ENCODE peak calls at places on chromosome 3, in four cellular contexts. I, Y, U and E are unnamed samples.

GRCh38 chr3:105414841-105415240 is 48.1 kb downstream of the ALCAM start:
- DNase-seq in Y (no peak), I (no peak), U (no peak), E (no peak)

GRCh38 chr3:33790091-33790490 is 8.3 kb upstream of the PDCD6IP start:
- DNase-seq in I (no peak), Y (no peak), U (no peak), E (no peak)

GRCh38 chr3:165466856-165467255 is 270.7 kb upstream of the SLITRK3 start:
- DNase-seq in Y (no peak), U (peak), I (no peak), E (no peak)

GRCh38 chr3:18758047-18758704 is 333.0 kb upstream of the SATB1 start:
- DNase-seq in I (peak), Y (peak), U (no peak), E (no peak)

GRCh38 chr3:140015741-140016140 is 80.8 kb downstream of the CLSTN2 start:
- DNase-seq in U (no peak), I (no peak), Y (no peak), E (no peak)

GRCh38 chr3:126082334-126083137 is 1.4 kb downstream of the SLC41A3 start:
- DNase-seq in Y (no peak), U (no peak), I (no peak), E (no peak)

GRCh38 chr3:36447063-36447462 is 66.8 kb downstream of the STAC start:
- DNase-seq in U (no peak), Y (no peak), I (no peak), E (no peak)

GRCh38 chr3:158743664-158744566 is 11.7 kb upstream of the RARRES1 start:
- DNase-seq in U (no peak), Y (no peak), I (no peak), E (no peak)

GRCh38 chr3:177191108-177191779 is 6.0 kb downstream of the TBL1XR1 start:
- DNase-seq in Y (no peak), I (no peak), U (no peak), E (no peak)

GRCh38 chr3:160756907-160757623 is 1.0 kb downstream of the PPM1L start:
- DNase-seq in I (no peak), Y (no peak), U (no peak), E (no peak)

GRCh38 chr3:104908761-104909160 is 457.9 kb upstream of the ALCAM start:
- DNase-seq in U (no peak), Y (no peak), I (no peak), E (no peak)

GRCh38 chr3:160928183-160928718 is 172.2 kb downstream of the PPM1L start:
- DNase-seq in I (no peak), U (no peak), Y (no peak), E (no peak)

GRCh38 chr3:13894812-13895154 is 14.9 kb upstream of the WNT7A start:
- DNase-seq in Y (no peak), U (no peak), I (no peak), E (no peak)

GRCh38 chr3:185250247-185250646 is 3.6 kb downstream of the EHHADH start:
- DNase-seq in Y (no peak), U (no peak), I (no peak), E (no peak)

GRCh38 chr3:128050597-128050996 is 1.6 kb upstream of the SEC61A1 start:
- DNase-seq in I (no peak), U (no peak), Y (no peak), E (no peak)

GRCh38 chr3:3798641-3799113 is 554 bp upstream of the LRRN1 start:
- DNase-seq in U (no peak), Y (no peak), I (no peak), E (no peak)

GRCh38 chr3:131361464-131362421 is 19.8 kb upstream of the NUDT16 start:
- DNase-seq in I (no peak), Y (no peak), U (no peak), E (no peak)

GRCh38 chr3:139564290-139564861 is 24.8 kb upstream of the RBP1 start:
- DNase-seq in U (no peak), Y (no peak), I (no peak), E (no peak)

GRCh38 chr3:122915300-122916055 is 112.1 kb downstream of the SEMA5B start:
- DNase-seq in Y (no peak), U (no peak), I (no peak), E (no peak)

GRCh38 chr3:126125781-126126251 is 41.9 kb upstream of the SLC41A3 start:
- DNase-seq in U (no peak), I (no peak), Y (no peak), E (no peak)

GRCh38 chr3:133376805-133377204 is 23.1 kb upstream of the BFSP2 start:
- DNase-seq in Y (no peak), U (no peak), I (no peak), E (no peak)

GRCh38 chr3:59809750-59810444 is 760.1 kb upstream of the CFAP20DC start:
- DNase-seq in U (peak), I (peak), Y (no peak), E (peak)

GRCh38 chr3:21705769-21706168 is 45.2 kb downstream of the ZNF385D start:
- DNase-seq in I (peak), U (no peak), Y (peak), E (peak)

GRCh38 chr3:58899159-58899952 is 150.5 kb downstream of the CFAP20DC start:
- DNase-seq in I (no peak), Y (no peak), U (no peak), E (no peak)

GRCh38 chr3:10492351-10493201 is 12.8 kb downstream of the ATP2B2 start:
- DNase-seq in U (no peak), Y (no peak), I (no peak), E (no peak)

GRCh38 chr3:141845407-141846049 is 30.9 kb upstream of the ATP1B3 start:
- DNase-seq in U (no peak), Y (no peak), I (no peak), E (no peak)

GRCh38 chr3:48656841-48657281 is 5.8 kb downstream of the CELSR3 start:
- DNase-seq in U (no peak), I (no peak), Y (no peak), E (no peak)
- H3K4me3 ChIP-seq in U (no peak), I (no peak), Y (no peak), E (peak)

GRCh38 chr3:151315846-151316245 is 774 bp downstream of the GPR87 start:
- DNase-seq in U (no peak), I (no peak), Y (no peak), E (no peak)
- H3K4me3 ChIP-seq in U (no peak), I (no peak), Y (no peak), E (no peak)

DNA sequence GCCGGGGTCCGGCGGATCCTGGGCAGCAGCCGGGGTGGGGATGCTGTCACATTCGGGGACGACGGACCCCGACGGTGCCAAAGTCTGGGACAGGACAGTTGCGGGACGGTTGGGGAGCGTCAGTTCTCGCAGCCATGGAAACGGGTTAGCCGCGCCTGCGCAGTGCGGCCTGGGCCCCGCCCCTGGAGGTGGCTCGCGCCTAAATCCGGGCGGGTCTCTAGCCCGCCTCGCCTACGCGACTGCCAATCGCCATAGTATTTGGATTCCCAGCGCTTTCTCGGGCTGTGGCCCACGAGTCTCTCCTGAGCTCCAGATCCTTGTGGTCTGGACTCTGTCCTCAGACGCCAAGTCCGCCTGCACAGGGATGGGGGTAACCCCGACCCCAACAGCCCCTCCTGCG is at the start of gene ZMYND10:
- DNase-seq in U (no peak), I (no peak), Y (no peak), E (no peak)
- H3K4me3 ChIP-seq in U (peak), I (peak), Y (peak), E (peak)

GRCh38 chr3:152281032-152281713 is 12.4 kb downstream of the MBNL1 start:
- DNase-seq in Y (no peak), I (no peak), U (no peak), E (no peak)

GRCh38 chr3:152277198-152277597 is 8.5 kb downstream of the MBNL1 start:
- DNase-seq in U (no peak), Y (no peak), I (no peak), E (no peak)

GRCh38 chr3:152278674-152279427 is 10.1 kb downstream of the MBNL1 start:
- DNase-seq in Y (no peak), U (no peak), I (no peak), E (no peak)

GRCh38 chr3:152280539-152280938 is 11.8 kb downstream of the MBNL1 start:
- DNase-seq in Y (no peak), I (no peak), U (no peak), E (no peak)

DNA sequence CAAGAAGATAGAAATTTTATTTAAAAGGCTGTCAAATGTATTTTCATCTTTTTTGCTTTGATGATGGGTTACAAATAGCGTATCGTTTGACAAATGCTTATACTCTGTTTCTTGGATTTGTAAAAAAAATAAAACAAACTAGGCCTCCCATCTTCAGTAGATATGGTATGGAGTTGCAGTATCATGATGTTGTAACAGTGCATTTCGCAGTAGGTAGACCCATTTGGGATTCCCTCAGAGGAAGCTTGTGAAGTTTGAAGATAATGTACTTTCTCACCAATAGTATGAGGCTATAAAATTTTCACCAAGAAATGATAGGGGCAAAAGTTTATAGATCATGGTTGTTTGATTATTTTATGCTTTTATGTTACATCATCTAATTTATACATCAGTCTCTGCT is 10.7 kb downstream of the MBNL1 start:
- DNase-seq in U (no peak), I (no peak), Y (no peak), E (no peak)
- H3K4me3 ChIP-seq in U (no peak), I (no peak), Y (no peak), E (no peak)

GRCh38 chr3:119703900-119704531 is 1.2 kb downstream of the CFAP91 start:
- DNase-seq in Y (no peak), I (no peak), U (no peak), E (no peak)
- H3K4me3 ChIP-seq in Y (no peak), I (no peak), U (no peak), E (no peak)

GRCh38 chr3:124851136-124851535 is 36.0 kb downstream of the ITGB5 start:
- DNase-seq in Y (no peak), U (no peak), I (no peak), E (no peak)
- H3K4me3 ChIP-seq in Y (no peak), U (no peak), I (no peak), E (no peak)